ENCODE peak calls at places on chromosomes 7 and 10, in eight cellular contexts. G is effector CD4-positive, alpha-beta T cell; H is stimulated activated CD8-positive, alpha-beta memory T cell treated with anti-CD3 and anti-CD28 coated beads, Interleukin-4, amount 100 ng/mL, for 4 hours; Y is skeletal muscle cell; W is sciatic nerve; P is fibroblast of mammary gland; N is putamen; X is Panc1. R is an unnamed sample.

GRCh38 chr10:87850742-87851205 is 12.6 kb downstream of the KLLN start:
- DNase-seq in Y (no peak), P (peak), G (peak), X (no peak), W (peak), H (peak), N (peak), R (no peak)

GRCh38 chr7:124577256-124577655 is 188.3 kb downstream of the GPR37 start:
- DNase-seq in N (no peak), Y (no peak), W (no peak), H (no peak), P (no peak), G (no peak), X (no peak), R (no peak)

GRCh38 chr7:71198887-71199286 is 66.9 kb downstream of the GALNT17 start:
- DNase-seq in N (no peak), P (no peak), W (no peak), X (no peak), Y (no peak), H (no peak), G (no peak), R (no peak)

GRCh38 chr7:142711722-142712616 is 37.3 kb upstream of the PRSS1 start:
- DNase-seq in H (no peak), G (no peak), X (peak), Y (no peak), W (no peak), P (peak), N (no peak), R (no peak)

GRCh38 chr7:1673581-1674102 is 3.6 kb downstream of the ELFN1 start:
- DNase-seq in P (no peak), H (no peak), Y (no peak), N (no peak), G (no peak), X (no peak), W (peak), R (peak)

GRCh38 chr7:19024261-19024660 is 93.2 kb downstream of the TWIST1 start:
- DNase-seq in X (no peak), G (no peak), H (no peak), N (no peak), Y (peak), P (peak), W (no peak), R (no peak)

GRCh38 chr10:59838390-59838789 is 68.0 kb downstream of the CCDC6 start:
- DNase-seq in Y (no peak), H (no peak), N (no peak), P (no peak), W (no peak), X (no peak), G (no peak), R (no peak)

GRCh38 chr7:66016131-66016461 is 34.1 kb upstream of the GUSB start:
- DNase-seq in X (no peak), H (no peak), N (no peak), Y (no peak), W (no peak), P (peak), G (no peak), R (no peak)

GRCh38 chr7:18663321-18663720 is 167.8 kb downstream of the HDAC9 start:
- DNase-seq in X (no peak), H (no peak), P (no peak), W (no peak), G (no peak), N (no peak), Y (no peak), R (no peak)

GRCh38 chr10:70835895-70836294 is 20.1 kb downstream of the SGPL1 start:
- DNase-seq in P (peak), X (no peak), W (no peak), Y (peak), N (no peak), G (no peak), H (no peak), R (no peak)

GRCh38 chr10:5951167-5951711 is 26.1 kb downstream of the IL15RA start:
- DNase-seq in P (peak), H (no peak), G (no peak), W (no peak), N (no peak), Y (no peak), X (no peak), R (peak)

GRCh38 chr10:130898381-130898780 is 413.1 kb downstream of the TCERG1L start:
- DNase-seq in H (no peak), P (no peak), W (no peak), Y (no peak), G (no peak), X (no peak), N (no peak), R (no peak)

GRCh38 chr10:6649903-6650302 is 69.8 kb upstream of the PRKCQ start:
- DNase-seq in X (no peak), N (peak), H (no peak), P (no peak), G (no peak), W (no peak), Y (no peak), R (no peak)

GRCh38 chr10:90222372-90222771 is 521.0 kb downstream of the KIF20B start:
- DNase-seq in N (no peak), X (no peak), G (no peak), H (no peak), P (peak), Y (peak), W (no peak), R (no peak)

GRCh38 chr10:129901389-129902045 is 62.6 kb downstream of the EBF3 start:
- DNase-seq in H (no peak), P (no peak), Y (no peak), W (no peak), G (no peak), N (no peak), X (no peak), R (no peak)

GRCh38 chr7:151351027-151351426 is 9.4 kb downstream of the NUB1 start:
- DNase-seq in N (no peak), P (no peak), X (no peak), Y (no peak), H (no peak), W (no peak), G (peak), R (peak)

GRCh38 chr10:20858292-20859124 is 38.6 kb downstream of the NEBL start:
- DNase-seq in P (peak), Y (no peak), X (peak), N (no peak), W (no peak), G (no peak), H (no peak), R (no peak)

GRCh38 chr7:36208997-36209813 is 56.2 kb downstream of the EEPD1 start:
- DNase-seq in X (no peak), Y (no peak), P (peak), W (no peak), H (no peak), N (no peak), G (no peak), R (no peak)

GRCh38 chr10:44030132-44030531 is 354.8 kb downstream of the CXCL12 start:
- DNase-seq in H (no peak), X (no peak), G (no peak), Y (no peak), P (no peak), W (no peak), N (no peak), R (no peak)

GRCh38 chr10:116694253-116694926 is 48.0 kb downstream of the HSPA12A start:
- DNase-seq in G (no peak), Y (no peak), X (no peak), H (no peak), P (no peak), W (no peak), N (no peak), R (peak)

GRCh38 chr10:60414877-60415585 is 25.4 kb upstream of the ANK3 start:
- DNase-seq in X (no peak), G (no peak), N (no peak), W (no peak), Y (no peak), P (peak), H (no peak), R (no peak)

GRCh38 chr7:145031162-145031561 is 195.3 kb upstream of the TPK1 start:
- DNase-seq in N (no peak), H (no peak), G (no peak), Y (no peak), P (no peak), W (no peak), X (no peak), R (no peak)

GRCh38 chr10:126060232-126060935 is 164.0 kb downstream of the FANK1 start:
- DNase-seq in X (peak), N (no peak), P (peak), Y (peak), G (no peak), H (no peak), W (no peak), R (peak)

GRCh38 chr7:81767883-81768282 is 2.0 kb downstream of the HGF start:
- DNase-seq in G (no peak), N (no peak), H (no peak), X (no peak), Y (peak), W (no peak), P (peak), R (no peak)

GRCh38 chr10:20797290-20797689 is 99.8 kb downstream of the NEBL start:
- DNase-seq in H (no peak), G (no peak), P (no peak), N (no peak), Y (no peak), X (no peak), W (no peak), R (no peak)

GRCh38 chr7:107816053-107816566 is 13.1 kb upstream of the SLC26A3 start:
- DNase-seq in N (no peak), H (no peak), W (no peak), Y (peak), P (peak), G (no peak), X (no peak), R (no peak)

GRCh38 chr7:34236057-34236456 is 330.7 kb downstream of the BMPER start:
- DNase-seq in W (no peak), Y (no peak), X (no peak), P (no peak), N (no peak), G (no peak), H (no peak), R (no peak)